ENCODE peak calls at places on chromosomes 7 and 10, in seven cellular contexts. A is cardiac muscle cell, B is cardiac fibroblast, C is Panc1, P is A549, S is glutamatergic neuron, N is WTC11. E is an unnamed sample.

GRCh38 chr10:129388435-129388834 is 78.6 kb upstream of the MGMT start:
- DNase-seq in A (no peak), B (no peak), C (no peak), P (no peak), S (no peak), N (no peak), E (no peak)

GRCh38 chr7:98110249-98111022 is 3.8 kb downstream of the LMTK2 start:
- DNase-seq in A (peak), B (peak), C (no peak), P (peak), S (no peak), N (no peak), E (no peak)

GRCh38 chr10:85224366-85224960 is 896.1 kb downstream of the CCSER2 start:
- DNase-seq in A (no peak), B (no peak), C (no peak), P (no peak), S (peak), N (no peak), E (no peak)

GRCh38 chr10:119546009-119546408 is 3.5 kb upstream of the RGS10 start:
- DNase-seq in A (no peak), B (peak), C (no peak), P (no peak), S (no peak), N (no peak), E (no peak)

GRCh38 chr7:98078197-98078870 is 28.3 kb upstream of the LMTK2 start:
- DNase-seq in A (no peak), B (no peak), C (no peak), P (no peak), S (no peak), N (no peak), E (no peak)

GRCh38 chr10:105837951-105838350 is 1196.9 kb downstream of the SORCS3 start:
- DNase-seq in A (no peak), B (peak), C (no peak), P (no peak), S (no peak), N (no peak), E (no peak)

GRCh38 chr10:70786799-70787415 is 1.7 kb upstream of the TBATA start:
- DNase-seq in A (no peak), B (no peak), C (no peak), P (no peak), S (no peak), N (no peak), E (no peak)

GRCh38 chr7:121153411-121153810 is 164.9 kb downstream of the CPED1 start:
- DNase-seq in A (no peak), B (no peak), C (no peak), P (no peak), S (no peak), N (no peak), E (no peak)

GRCh38 chr10:29652192-29652591 is 17.4 kb upstream of the SVIL start:
- DNase-seq in A (no peak), B (no peak), C (no peak), P (no peak), S (no peak), N (no peak), E (no peak)

GRCh38 chr10:22849077-22849810 is 78.6 kb upstream of the ARMC3 start:
- DNase-seq in A (no peak), B (peak), C (no peak), P (no peak), S (no peak), N (no peak), E (no peak)

GRCh38 chr7:45993621-45994020 is 72.5 kb upstream of the IGFBP3 start:
- DNase-seq in A (no peak), B (no peak), C (no peak), P (no peak), S (no peak), N (no peak), E (no peak)

GRCh38 chr7:141123522-141123921 is 49.7 kb downstream of the TMEM178B start:
- DNase-seq in A (no peak), B (no peak), C (no peak), P (no peak), S (no peak), N (no peak), E (no peak)

GRCh38 chr10:99619090-99619800 is 994 bp downstream of the SLC25A28 start:
- DNase-seq in A (no peak), B (no peak), C (no peak), P (no peak), S (no peak), N (no peak), E (no peak)

GRCh38 chr10:18230794-18231193 is 90.6 kb downstream of the CACNB2 start:
- DNase-seq in A (no peak), B (no peak), C (no peak), P (no peak), S (no peak), N (no peak), E (no peak)

GRCh38 chr7:34307540-34307939 is 350.5 kb upstream of the NPSR1 start:
- DNase-seq in A (no peak), B (no peak), C (no peak), P (no peak), S (no peak), N (no peak), E (no peak)

GRCh38 chr10:93491589-93492121 is 4.8 kb upstream of the CEP55 start:
- DNase-seq in A (no peak), B (no peak), C (no peak), P (no peak), S (no peak), N (no peak), E (no peak)

GRCh38 chr7:128785738-128786137 is 6.0 kb upstream of the CCDC136 start:
- DNase-seq in A (no peak), B (no peak), C (no peak), P (no peak), S (no peak), N (no peak), E (no peak)

GRCh38 chr10:45418859-45419672 is 45.0 kb downstream of the ALOX5 start:
- DNase-seq in A (peak), B (peak), C (no peak), P (no peak), S (peak), N (peak), E (peak)

GRCh38 chr7:99576251-99576650 is 17.8 kb downstream of the ZNF655 start:
- DNase-seq in A (no peak), B (no peak), C (no peak), P (no peak), S (no peak), N (no peak), E (no peak)

DNA sequence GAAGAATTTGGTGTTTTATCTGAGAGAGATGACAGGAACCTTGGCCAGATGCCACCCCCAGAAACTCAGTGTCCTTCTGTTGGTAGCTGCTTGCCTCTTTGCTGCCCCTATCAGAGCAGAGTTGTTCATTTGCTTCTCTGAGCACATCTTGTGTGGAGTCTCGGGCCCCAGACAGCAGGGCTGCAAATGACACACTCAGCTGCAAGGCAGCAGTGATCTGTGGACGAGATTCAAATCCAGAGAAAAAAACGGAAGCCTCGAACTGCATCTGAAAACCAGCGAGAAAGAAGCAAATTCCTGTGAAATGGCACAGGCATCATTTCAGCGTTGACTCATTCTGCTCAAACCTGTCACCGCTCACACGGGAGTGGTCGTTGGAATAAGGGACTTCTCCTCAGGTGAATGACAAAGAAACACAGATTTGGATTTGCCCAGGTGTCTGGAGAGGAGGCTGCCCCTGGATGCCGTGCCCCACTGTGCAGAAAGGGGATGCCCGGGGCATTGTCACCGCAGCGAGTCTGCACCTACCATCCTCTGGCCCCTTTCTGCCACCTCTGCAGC is 144.7 kb downstream of the PFKFB3 start:
- DNase-seq in A (no peak), B (peak), C (no peak), P (no peak), S (no peak), N (no peak), E (peak)
- TF ChIP-seq CTCF in A (no peak), B (no peak), C (no peak), P (no peak), S (no peak), N (no peak), E (no peak)

GRCh38 chr10:72061491-72061890 is 26.9 kb downstream of the SPOCK2 start:
- DNase-seq in A (no peak), B (no peak), C (no peak), P (no peak), S (no peak), N (peak), E (no peak)
- TF ChIP-seq CTCF in A (peak), B (peak), C (no peak), P (peak), S (no peak), N (no peak), E (peak)

DNA sequence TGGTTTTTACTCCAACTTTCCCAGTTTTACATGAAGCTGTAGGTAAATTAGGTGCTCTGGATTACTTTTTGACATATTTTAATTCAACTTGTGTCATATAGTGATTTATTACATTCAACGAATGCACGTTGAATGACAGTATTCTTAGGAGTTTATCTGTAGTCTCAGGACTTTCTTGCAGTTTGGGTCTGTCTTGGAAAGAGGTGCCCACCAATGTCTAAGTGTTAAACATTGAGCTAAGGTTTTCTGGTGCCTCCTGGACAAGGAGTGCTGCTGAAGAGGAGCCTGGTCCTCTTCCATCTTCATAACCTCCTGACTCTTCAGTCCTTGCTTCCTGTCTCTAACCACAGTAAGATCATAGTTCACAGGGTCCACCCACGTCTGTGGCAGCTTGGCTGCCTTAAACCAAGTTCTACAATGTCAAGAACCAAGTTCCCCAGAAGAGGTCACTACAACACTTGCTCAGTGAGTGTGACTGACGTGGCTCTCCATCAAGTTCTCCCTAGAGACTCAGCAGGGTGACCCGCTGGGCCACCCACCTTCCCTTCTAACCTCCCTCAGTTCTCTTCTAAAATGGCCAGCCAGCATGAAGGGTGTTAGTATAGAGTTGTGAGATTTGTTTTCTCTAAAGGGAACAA is 6.1 kb downstream of the NPY start:
- DNase-seq in A (peak), B (peak), C (peak), P (peak), S (no peak), N (peak), E (no peak)
- TF ChIP-seq CTCF in A (peak), B (no peak), C (peak), P (peak), S (no peak), N (peak), E (peak)

GRCh38 chr10:110274629-110275028 is 30.1 kb downstream of the SMNDC1 start:
- DNase-seq in A (no peak), B (no peak), C (no peak), P (no peak), S (no peak), N (no peak), E (no peak)
- TF ChIP-seq CTCF in A (no peak), B (no peak), C (no peak), P (no peak), S (no peak), N (no peak), E (no peak)

GRCh38 chr10:121734517-121735137 is 136.4 kb upstream of the FGFR2 start:
- DNase-seq in A (peak), B (peak), C (no peak), P (peak), S (no peak), N (peak), E (no peak)

GRCh38 chr10:121739114-121739513 is 140.9 kb upstream of the FGFR2 start:
- DNase-seq in A (no peak), B (no peak), C (no peak), P (no peak), S (no peak), N (no peak), E (no peak)

GRCh38 chr10:121732676-121733445 is 134.6 kb upstream of the FGFR2 start:
- DNase-seq in A (no peak), B (no peak), C (no peak), P (no peak), S (peak), N (peak), E (no peak)

GRCh38 chr10:121735248-121735647 is 137.0 kb upstream of the FGFR2 start:
- DNase-seq in A (no peak), B (no peak), C (no peak), P (no peak), S (no peak), N (no peak), E (no peak)

DNA sequence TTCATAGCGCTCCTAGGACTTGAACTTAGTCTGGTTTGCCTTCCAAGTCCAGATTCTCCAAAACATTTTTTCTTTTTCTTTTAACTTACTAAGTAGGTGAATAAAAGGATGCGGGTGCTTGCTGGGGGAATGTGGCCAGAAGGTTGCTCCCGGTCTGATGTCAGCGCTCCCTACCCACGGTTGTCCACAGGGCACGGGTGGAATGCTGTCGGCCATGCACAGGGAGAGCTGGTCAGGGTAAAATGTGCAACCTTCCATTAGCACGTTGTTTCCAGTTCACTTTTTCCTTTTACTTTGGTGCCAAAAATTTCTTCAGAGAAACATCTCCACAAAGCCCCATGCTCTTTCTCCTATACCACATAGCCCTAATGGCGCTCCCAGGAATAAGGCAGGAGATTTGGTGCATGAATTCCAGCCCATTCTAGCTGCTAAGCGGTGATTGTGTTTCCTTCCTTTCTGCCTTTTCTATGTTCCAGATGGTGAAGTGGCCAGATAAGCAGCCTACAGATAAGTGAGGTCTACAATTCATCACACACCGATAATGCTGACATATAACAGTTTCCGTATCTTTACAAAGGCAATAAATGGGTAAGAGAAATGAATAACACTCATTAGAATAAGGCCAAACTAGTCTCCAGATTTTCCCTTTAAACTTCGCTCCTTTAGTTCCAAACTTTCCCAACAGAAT is 138.2 kb upstream of the FGFR2 start:
- DNase-seq in A (peak), B (peak), C (no peak), P (no peak), S (no peak), N (no peak), E (no peak)
- TF ChIP-seq CTCF in A (no peak), B (no peak), C (no peak), P (no peak), S (no peak), N (no peak), E (no peak)

E was measured in osteocyte.